ENCODE peak calls at places on chromosome 17, in six cellular contexts. One of them, this sample, is unnamed.

GRCh38 chr17:4201231-4201630 is 58.2 kb downstream of the CYB5D2 start:
- DNase-seq in transverse colon: no peak
- DNase-seq in thoracic aorta: no peak
- DNase-seq in fibroblast of the aortic adventitia: peak
- DNase-seq in SK-N-SH: no peak
- DNase-seq in uterus: no peak
- DNase-seq in this sample: no peak

GRCh38 chr17:16178836-16179235 is 36.5 kb downstream of the NCOR1 start:
- DNase-seq in transverse colon: no peak
- DNase-seq in thoracic aorta: no peak
- DNase-seq in fibroblast of the aortic adventitia: no peak
- DNase-seq in SK-N-SH: no peak
- DNase-seq in uterus: no peak
- DNase-seq in this sample: no peak

GRCh38 chr17:12118617-12119016 is 97.9 kb downstream of the MAP2K4 start:
- DNase-seq in transverse colon: no peak
- DNase-seq in thoracic aorta: no peak
- DNase-seq in fibroblast of the aortic adventitia: no peak
- DNase-seq in SK-N-SH: no peak
- DNase-seq in uterus: no peak
- DNase-seq in this sample: no peak

GRCh38 chr17:16486373-16487250 is 5.4 kb downstream of the LRRC75A start:
- DNase-seq in transverse colon: peak
- DNase-seq in thoracic aorta: peak
- DNase-seq in fibroblast of the aortic adventitia: peak
- DNase-seq in SK-N-SH: peak
- DNase-seq in uterus: peak
- DNase-seq in this sample: peak

GRCh38 chr17:59401725-59402124 is 70.3 kb downstream of the YPEL2 start:
- DNase-seq in transverse colon: no peak
- DNase-seq in thoracic aorta: no peak
- DNase-seq in fibroblast of the aortic adventitia: no peak
- DNase-seq in SK-N-SH: peak
- DNase-seq in uterus: no peak
- DNase-seq in this sample: no peak

GRCh38 chr17:45910667-45911066 is 16.3 kb downstream of the MAPT start:
- DNase-seq in transverse colon: no peak
- DNase-seq in thoracic aorta: no peak
- DNase-seq in fibroblast of the aortic adventitia: no peak
- DNase-seq in SK-N-SH: no peak
- DNase-seq in uterus: no peak
- DNase-seq in this sample: no peak

GRCh38 chr17:43846963-43847369 is at the start of gene CD300LG:
- DNase-seq in transverse colon: no peak
- DNase-seq in thoracic aorta: no peak
- DNase-seq in fibroblast of the aortic adventitia: no peak
- DNase-seq in SK-N-SH: peak
- DNase-seq in uterus: peak
- DNase-seq in this sample: no peak

GRCh38 chr17:73650147-73650546 is 5.9 kb upstream of the SDK2 start:
- DNase-seq in transverse colon: peak
- DNase-seq in thoracic aorta: no peak
- DNase-seq in fibroblast of the aortic adventitia: no peak
- DNase-seq in SK-N-SH: peak
- DNase-seq in uterus: no peak
- DNase-seq in this sample: no peak

GRCh38 chr17:28950017-28950751 is 1.1 kb downstream of the PHF12 start:
- DNase-seq in transverse colon: peak
- DNase-seq in thoracic aorta: no peak
- DNase-seq in fibroblast of the aortic adventitia: peak
- DNase-seq in SK-N-SH: peak
- DNase-seq in uterus: peak
- DNase-seq in this sample: peak

GRCh38 chr17:11853321-11854151 is 143.7 kb downstream of the ZNF18 start:
- DNase-seq in transverse colon: no peak
- DNase-seq in thoracic aorta: no peak
- DNase-seq in fibroblast of the aortic adventitia: no peak
- DNase-seq in SK-N-SH: no peak
- DNase-seq in uterus: no peak
- DNase-seq in this sample: no peak

GRCh38 chr17:2023692-2024571 is 1.2 kb downstream of the RTN4RL1 start:
- DNase-seq in transverse colon: peak
- DNase-seq in thoracic aorta: no peak
- DNase-seq in fibroblast of the aortic adventitia: peak
- DNase-seq in SK-N-SH: peak
- DNase-seq in uterus: peak
- DNase-seq in this sample: no peak

GRCh38 chr17:81405382-81406005 is 10.2 kb downstream of the BAHCC1 start:
- DNase-seq in transverse colon: no peak
- DNase-seq in thoracic aorta: peak
- DNase-seq in fibroblast of the aortic adventitia: peak
- DNase-seq in SK-N-SH: no peak
- DNase-seq in uterus: peak
- DNase-seq in this sample: peak

GRCh38 chr17:81402530-81402941 is 7.3 kb downstream of the BAHCC1 start:
- DNase-seq in transverse colon: no peak
- DNase-seq in thoracic aorta: no peak
- DNase-seq in fibroblast of the aortic adventitia: peak
- DNase-seq in SK-N-SH: no peak
- DNase-seq in uterus: no peak
- DNase-seq in this sample: peak

GRCh38 chr17:81403040-81403467 is 7.8 kb downstream of the BAHCC1 start:
- DNase-seq in transverse colon: no peak
- DNase-seq in thoracic aorta: no peak
- DNase-seq in fibroblast of the aortic adventitia: peak
- DNase-seq in SK-N-SH: no peak
- DNase-seq in uterus: no peak
- DNase-seq in this sample: peak

GRCh38 chr17:81404557-81405165 is 9.4 kb downstream of the BAHCC1 start:
- DNase-seq in transverse colon: peak
- DNase-seq in thoracic aorta: no peak
- DNase-seq in fibroblast of the aortic adventitia: no peak
- DNase-seq in SK-N-SH: no peak
- DNase-seq in uterus: peak
- DNase-seq in this sample: peak

DNA sequence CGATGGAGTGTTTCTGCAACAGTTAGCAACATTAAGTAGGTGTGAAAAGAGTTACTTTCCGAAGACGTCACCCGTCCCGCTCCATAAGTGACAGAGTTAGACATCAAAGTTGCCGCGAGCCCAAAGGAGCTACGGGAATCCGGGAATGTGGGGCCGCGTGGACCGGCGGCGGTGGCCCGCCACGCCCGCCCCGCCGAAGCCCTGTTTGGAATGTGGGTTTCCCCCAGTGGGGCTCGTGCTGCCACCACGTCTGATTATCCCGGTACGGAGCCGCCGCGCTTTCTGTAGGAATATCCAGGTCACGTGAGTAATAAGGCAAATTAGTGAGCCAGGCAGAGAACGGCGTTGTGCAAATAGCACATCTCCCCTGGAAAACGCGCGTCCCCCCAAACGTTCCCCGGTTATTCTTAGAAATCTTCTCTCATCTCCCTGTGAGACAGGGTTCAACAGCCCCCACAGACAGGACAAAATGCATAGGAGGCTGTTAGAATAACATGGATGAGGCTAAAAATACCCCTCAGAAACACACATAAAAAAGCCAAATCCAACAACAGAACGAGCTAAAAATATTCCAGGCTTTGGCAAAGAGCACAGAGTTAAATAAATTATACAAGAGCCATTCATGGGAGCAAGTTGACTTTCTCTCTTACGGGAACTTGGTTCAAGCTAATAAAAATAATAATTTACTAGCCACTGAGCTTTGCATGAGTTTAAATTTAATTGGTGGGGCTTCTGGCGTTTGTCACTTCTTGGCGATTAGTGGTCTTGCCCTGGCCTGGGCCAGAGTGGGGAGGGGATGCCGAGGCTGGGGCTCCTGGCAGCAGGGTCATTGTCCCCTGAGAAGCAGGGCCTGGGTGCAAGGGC is 8.6 kb downstream of the BAHCC1 start:
- DNase-seq in transverse colon: no peak
- DNase-seq in thoracic aorta: no peak
- DNase-seq in fibroblast of the aortic adventitia: peak
- DNase-seq in SK-N-SH: peak
- DNase-seq in uterus: peak
- DNase-seq in this sample: peak
- H3K4me3 ChIP-seq in transverse colon: no peak
- H3K4me3 ChIP-seq in thoracic aorta: peak
- H3K4me3 ChIP-seq in fibroblast of the aortic adventitia: peak
- H3K4me3 ChIP-seq in SK-N-SH: no peak
- H3K4me3 ChIP-seq in uterus: peak
- H3K4me3 ChIP-seq in this sample: peak

DNA sequence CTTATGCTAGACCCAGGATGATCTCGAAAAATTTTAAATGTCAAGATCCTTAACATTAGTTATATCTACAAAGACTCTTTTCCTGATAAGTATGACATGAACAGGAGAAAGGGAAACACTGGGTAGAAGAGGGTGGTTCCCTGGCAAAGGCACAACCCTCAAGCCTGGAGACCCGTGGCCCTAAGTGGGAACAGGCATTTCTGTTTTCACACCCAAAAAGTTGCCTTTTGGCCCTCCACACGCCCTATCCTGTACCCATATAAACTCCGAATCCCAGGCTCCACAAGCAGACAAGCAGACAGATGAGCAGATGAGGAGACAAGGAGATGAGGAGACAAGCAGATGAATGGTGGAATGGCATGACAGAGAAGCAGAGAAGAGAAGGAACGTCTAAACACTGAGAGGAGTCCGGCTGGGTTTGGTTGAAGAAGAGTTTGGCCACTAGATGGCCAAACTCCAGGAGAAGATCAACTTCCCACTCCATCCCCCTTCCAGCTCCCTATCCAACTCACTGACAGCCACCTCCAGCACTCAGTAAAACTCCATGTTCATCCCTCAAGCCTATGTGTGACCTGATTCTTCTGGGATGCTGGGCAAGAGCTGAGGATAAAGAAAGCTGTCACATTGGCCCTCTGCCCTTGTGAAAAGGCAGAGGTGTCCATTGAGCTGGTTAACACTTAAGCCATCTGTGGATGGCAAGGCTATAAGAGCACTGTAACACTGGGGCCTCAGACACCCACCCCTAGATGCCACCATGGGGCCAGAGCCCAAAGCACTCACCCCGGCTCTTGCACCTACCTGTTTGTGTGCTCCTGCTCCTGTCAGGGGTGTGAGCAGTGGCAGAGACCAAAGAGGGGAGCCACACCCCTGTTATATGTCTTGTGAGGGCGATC is 139.6 kb upstream of the FAM20A start:
- DNase-seq in transverse colon: no peak
- DNase-seq in thoracic aorta: no peak
- DNase-seq in fibroblast of the aortic adventitia: no peak
- DNase-seq in SK-N-SH: no peak
- DNase-seq in uterus: no peak
- DNase-seq in this sample: no peak
- TF ChIP-seq CTCF in transverse colon: no peak
- TF ChIP-seq CTCF in thoracic aorta: no peak
- TF ChIP-seq CTCF in fibroblast of the aortic adventitia: no peak
- TF ChIP-seq CTCF in SK-N-SH: peak
- TF ChIP-seq CTCF in uterus: no peak
- TF ChIP-seq CTCF in this sample: no peak

DNA sequence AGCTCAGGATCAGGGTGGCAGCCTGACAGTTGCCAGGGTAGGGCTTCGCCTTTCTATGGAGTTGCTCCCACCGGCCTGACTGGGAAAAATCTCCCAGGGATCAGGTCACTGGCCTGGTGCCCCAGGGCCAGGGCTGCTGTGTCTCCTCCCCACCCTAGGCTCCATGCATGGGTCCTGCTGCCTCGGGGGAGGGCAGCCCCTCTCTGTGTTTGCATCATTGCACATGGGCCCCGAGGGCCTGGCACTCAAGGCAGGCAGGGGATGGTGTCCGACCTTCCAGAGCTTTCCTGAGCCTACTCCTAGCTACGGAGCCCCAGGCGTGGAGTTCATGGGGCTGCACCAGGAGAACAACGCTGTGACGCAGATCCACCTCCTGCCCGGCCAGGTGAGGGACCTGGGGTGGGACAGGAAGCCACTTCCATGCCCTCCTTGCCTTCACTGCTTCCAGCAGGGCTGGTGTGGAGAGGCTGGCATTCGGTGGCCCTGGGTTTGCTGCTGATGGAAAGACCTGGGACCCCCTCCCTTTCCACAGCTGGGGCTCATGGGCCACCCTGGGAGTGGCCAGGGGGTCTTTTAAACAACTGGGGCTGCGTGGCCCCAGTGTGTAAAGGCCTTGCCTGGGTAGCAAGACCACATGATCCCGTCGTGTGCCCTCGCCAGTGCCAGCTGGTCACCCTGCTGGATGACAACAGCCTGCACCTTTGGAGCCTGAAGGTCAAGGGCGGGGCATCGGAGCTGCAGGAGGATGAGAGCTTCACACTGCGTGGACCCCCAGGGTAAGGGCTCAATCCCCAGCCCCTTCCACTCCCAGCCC is 29.5 kb upstream of the MYO15B start:
- DNase-seq in transverse colon: no peak
- DNase-seq in thoracic aorta: no peak
- DNase-seq in fibroblast of the aortic adventitia: no peak
- DNase-seq in SK-N-SH: no peak
- DNase-seq in uterus: no peak
- DNase-seq in this sample: no peak
- H3K4me3 ChIP-seq in transverse colon: no peak
- H3K4me3 ChIP-seq in thoracic aorta: no peak
- H3K4me3 ChIP-seq in fibroblast of the aortic adventitia: no peak
- H3K4me3 ChIP-seq in SK-N-SH: no peak
- H3K4me3 ChIP-seq in uterus: no peak
- H3K4me3 ChIP-seq in this sample: no peak

GRCh38 chr17:75268931-75269330 is 2.1 kb downstream of the MIF4GD start:
- DNase-seq in transverse colon: no peak
- DNase-seq in thoracic aorta: no peak
- DNase-seq in fibroblast of the aortic adventitia: no peak
- DNase-seq in SK-N-SH: peak
- DNase-seq in uterus: no peak
- DNase-seq in this sample: no peak

GRCh38 chr17:75265614-75266314 is 4.1 kb downstream of the MRPS7 start:
- DNase-seq in transverse colon: no peak
- DNase-seq in thoracic aorta: no peak
- DNase-seq in fibroblast of the aortic adventitia: no peak
- DNase-seq in SK-N-SH: peak
- DNase-seq in uterus: no peak
- DNase-seq in this sample: no peak

GRCh38 chr17:75266315-75267145 is 4.5 kb downstream of the MIF4GD start:
- DNase-seq in transverse colon: no peak
- DNase-seq in thoracic aorta: no peak
- DNase-seq in fibroblast of the aortic adventitia: no peak
- DNase-seq in SK-N-SH: peak
- DNase-seq in uterus: no peak
- DNase-seq in this sample: no peak

GRCh38 chr17:75267146-75267402 is 4.0 kb downstream of the MIF4GD start:
- DNase-seq in transverse colon: no peak
- DNase-seq in thoracic aorta: no peak
- DNase-seq in fibroblast of the aortic adventitia: no peak
- DNase-seq in SK-N-SH: peak
- DNase-seq in uterus: no peak
- DNase-seq in this sample: no peak

GRCh38 chr17:75267403-75268232 is 3.4 kb downstream of the MIF4GD start:
- DNase-seq in transverse colon: peak
- DNase-seq in thoracic aorta: no peak
- DNase-seq in fibroblast of the aortic adventitia: no peak
- DNase-seq in SK-N-SH: peak
- DNase-seq in uterus: no peak
- DNase-seq in this sample: no peak
- TF ChIP-seq CTCF in transverse colon: no peak
- TF ChIP-seq CTCF in thoracic aorta: no peak
- TF ChIP-seq CTCF in fibroblast of the aortic adventitia: no peak
- TF ChIP-seq CTCF in SK-N-SH: no peak
- TF ChIP-seq CTCF in uterus: no peak
- TF ChIP-seq CTCF in this sample: no peak

GRCh38 chr17:68175905-68176304 is 71.9 kb upstream of the AMZ2 start:
- DNase-seq in transverse colon: no peak
- DNase-seq in thoracic aorta: no peak
- DNase-seq in fibroblast of the aortic adventitia: no peak
- DNase-seq in SK-N-SH: no peak
- DNase-seq in uterus: no peak
- DNase-seq in this sample: no peak
- H3K4me3 ChIP-seq in transverse colon: no peak
- H3K4me3 ChIP-seq in thoracic aorta: no peak
- H3K4me3 ChIP-seq in fibroblast of the aortic adventitia: no peak
- H3K4me3 ChIP-seq in SK-N-SH: no peak
- H3K4me3 ChIP-seq in uterus: no peak
- H3K4me3 ChIP-seq in this sample: no peak

This sample was measured in fibroblast of villous mesenchyme.